ENCODE peak calls at places on chromosomes 6 and 20, in ten cellular contexts. X, V, L, Q, W, N, P, E, M and O are unnamed samples.

GRCh38 chr6:105484238-105485161 is 81.6 kb upstream of the PREP start:
- DNase-seq in X (peak; percentile 37), V (no peak), L (no peak), Q (no peak), W (peak; percentile 38), N (no peak), P (peak; percentile 36), E (peak; percentile 55), M (no peak), O (no peak)

GRCh38 chr20:33005132-33005566 is 916 bp upstream of the SUN5 start:
- DNase-seq in X (peak; percentile 21), V (no peak), L (no peak), Q (no peak), W (no peak), N (no peak), P (peak; percentile 37), E (peak; percentile 15), M (no peak), O (no peak)

GRCh38 chr6:43924222-43924702 is 154.3 kb downstream of the VEGFA start:
- DNase-seq in X (peak; percentile 49), V (no peak), L (no peak), Q (peak; percentile 14), W (no peak), N (no peak), P (peak; percentile 39), E (peak; percentile 56), M (peak; percentile 41), O (no peak)

GRCh38 chr6:137362878-137363804 is 131.1 kb downstream of the OLIG3 start:
- DNase-seq in X (no peak), V (no peak), L (no peak), Q (no peak), W (no peak), N (no peak), P (no peak), E (no peak), M (no peak), O (no peak)

GRCh38 chr6:164133095-164133494 is 718.6 kb downstream of the QKI start:
- DNase-seq in X (no peak), V (peak; percentile 63), L (no peak), Q (no peak), W (no peak), N (no peak), P (no peak), E (no peak), M (no peak), O (no peak)

GRCh38 chr6:162090734-162091133 is 636.8 kb downstream of the PRKN start:
- DNase-seq in X (no peak), V (no peak), L (no peak), Q (no peak), W (no peak), N (no peak), P (no peak), E (no peak), M (no peak), O (peak; percentile 67)

GRCh38 chr20:21571841-21572690 is 58.2 kb upstream of the NKX2-2 start:
- DNase-seq in X (no peak), V (peak; percentile 9), L (no peak), Q (no peak), W (peak; percentile 20), N (no peak), P (no peak), E (no peak), M (no peak), O (no peak)

GRCh38 chr20:5626603-5627002 is 123.6 kb upstream of the SHLD1 start:
- DNase-seq in X (no peak), V (no peak), L (no peak), Q (no peak), W (no peak), N (no peak), P (no peak), E (no peak), M (no peak), O (no peak)

GRCh38 chr6:143536461-143536865 is 24.9 kb upstream of the FUCA2 start:
- DNase-seq in X (peak; percentile 52), V (peak; percentile 48), L (no peak), Q (peak; percentile 55), W (no peak), N (no peak), P (peak; percentile 40), E (peak; percentile 33), M (no peak), O (no peak)

GRCh38 chr20:53750827-53751393 is 157.3 kb upstream of the ZNF217 start:
- DNase-seq in X (peak; percentile 42), V (no peak), L (no peak), Q (no peak), W (peak; percentile 57), N (peak; percentile 95), P (peak; percentile 45), E (peak; percentile 91), M (no peak), O (no peak)

GRCh38 chr6:90390379-90390778 is 93.7 kb upstream of the BACH2 start:
- DNase-seq in X (no peak), V (no peak), L (no peak), Q (no peak), W (no peak), N (no peak), P (no peak), E (no peak), M (no peak), O (no peak)

GRCh38 chr20:57582029-57582378 is 21.1 kb downstream of the PCK1 start:
- DNase-seq in X (no peak), V (no peak), L (no peak), Q (no peak), W (no peak), N (no peak), P (no peak), E (no peak), M (no peak), O (no peak)
- H3K27me3 ChIP-seq in X (peaks cover 7% of the 10 kb centered on the region), V (no peaks in the 10 kb centered on the region), L (peaks cover 90% of the 10 kb centered on the region), Q (peaks cover 99% of the 10 kb centered on the region), W (peaks cover 84% of the 10 kb centered on the region), N (peaks cover 20% of the 10 kb centered on the region), P (no peaks in the 10 kb centered on the region), E (peaks cover 35% of the 10 kb centered on the region), M (no peaks in the 10 kb centered on the region), O (peaks cover 77% of the 10 kb centered on the region)

DNA sequence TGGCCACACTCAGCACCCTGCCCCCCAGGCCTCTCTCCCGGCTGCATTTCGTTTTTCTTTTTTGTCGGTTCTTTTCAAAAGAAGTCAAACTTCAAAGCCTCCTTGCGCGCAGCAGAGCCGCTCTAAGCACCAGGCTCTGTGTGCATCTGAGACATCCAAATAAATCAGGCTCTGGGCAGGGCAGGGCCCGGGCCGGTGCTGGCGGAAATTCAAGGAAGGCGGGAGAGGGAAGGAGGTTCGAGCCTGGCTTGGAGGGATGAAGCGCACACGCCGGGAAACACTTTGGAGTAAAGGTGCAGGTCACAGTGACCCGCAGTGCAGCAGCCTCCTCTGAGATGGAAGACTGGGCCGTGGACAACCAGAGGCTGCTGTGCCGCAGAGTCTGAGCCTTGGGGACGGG is 5.8 kb downstream of the GATA5 start:
- DNase-seq in X (no peak), V (no peak), L (no peak), Q (no peak), W (no peak), N (no peak), P (no peak), E (no peak), M (no peak), O (no peak)
- H3K27me3 ChIP-seq in X (no peaks in the 10 kb centered on the region), V (no peaks in the 10 kb centered on the region), L (peaks cover 68% of the 10 kb centered on the region), Q (peaks cover 74% of the 10 kb centered on the region), W (peaks cover 70% of the 10 kb centered on the region), N (peaks cover 13% of the 10 kb centered on the region), P (no peaks in the 10 kb centered on the region), E (peaks cover 69% of the 10 kb centered on the region), M (peaks cover 9% of the 10 kb centered on the region), O (peaks cover 66% of the 10 kb centered on the region)

GRCh38 chr20:63413323-63413722 is 52.2 kb upstream of the CHRNA4 start:
- DNase-seq in X (no peak), V (no peak), L (no peak), Q (no peak), W (no peak), N (no peak), P (no peak), E (no peak), M (no peak), O (no peak)

GRCh38 chr20:63413963-63414684 is 53.0 kb upstream of the CHRNA4 start:
- DNase-seq in X (no peak), V (no peak), L (no peak), Q (no peak), W (no peak), N (no peak), P (no peak), E (no peak), M (no peak), O (no peak)

GRCh38 chr20:63411151-63411897 is 50.2 kb upstream of the CHRNA4 start:
- DNase-seq in X (no peak), V (no peak), L (no peak), Q (no peak), W (no peak), N (no peak), P (no peak), E (no peak), M (no peak), O (no peak)

GRCh38 chr20:63411898-63412631 is 50.9 kb upstream of the CHRNA4 start:
- DNase-seq in X (no peak), V (no peak), L (no peak), Q (no peak), W (no peak), N (no peak), P (no peak), E (no peak), M (no peak), O (no peak)

GRCh38 chr20:63412889-63413288 is 51.7 kb upstream of the CHRNA4 start:
- DNase-seq in X (no peak), V (no peak), L (no peak), Q (no peak), W (no peak), N (no peak), P (no peak), E (no peak), M (no peak), O (no peak)
- H3K27me3 ChIP-seq in X (no peaks in the 10 kb centered on the region), V (no peaks in the 10 kb centered on the region), L (peaks cover 12% of the 10 kb centered on the region), Q (peaks cover 83% of the 10 kb centered on the region), W (peaks cover 4% of the 10 kb centered on the region), N (peaks cover 14% of the 10 kb centered on the region), P (no peaks in the 10 kb centered on the region), E (peaks cover 46% of the 10 kb centered on the region), M (no peaks in the 10 kb centered on the region), O (peaks cover 41% of the 10 kb centered on the region)

GRCh38 chr6:45813943-45814342 is 201.7 kb downstream of the CLIC5 start:
- DNase-seq in X (no peak), V (no peak), L (no peak), Q (no peak), W (no peak), N (no peak), P (no peak), E (no peak), M (no peak), O (no peak)

GRCh38 chr6:45812937-45813336 is 202.7 kb downstream of the CLIC5 start:
- DNase-seq in X (no peak), V (no peak), L (no peak), Q (no peak), W (no peak), N (no peak), P (no peak), E (peak; percentile 6), M (no peak), O (no peak)

GRCh38 chr6:45814772-45815171 is 200.9 kb downstream of the CLIC5 start:
- DNase-seq in X (no peak), V (no peak), L (no peak), Q (no peak), W (no peak), N (no peak), P (no peak), E (no peak), M (no peak), O (no peak)

GRCh38 chr6:45818655-45819054 is 197.0 kb downstream of the CLIC5 start:
- DNase-seq in X (no peak), V (no peak), L (no peak), Q (no peak), W (no peak), N (no peak), P (no peak), E (no peak), M (no peak), O (no peak)

GRCh38 chr6:45816674-45817297 is 198.9 kb downstream of the CLIC5 start:
- DNase-seq in X (no peak), V (no peak), L (no peak), Q (no peak), W (no peak), N (peak; percentile 11), P (no peak), E (peak; percentile 26), M (no peak), O (no peak)
- H3K27me3 ChIP-seq in X (no peaks in the 10 kb centered on the region), V (no peaks in the 10 kb centered on the region), L (no peaks in the 10 kb centered on the region), Q (no peaks in the 10 kb centered on the region), W (no peaks in the 10 kb centered on the region), N (no peaks in the 10 kb centered on the region), P (no peaks in the 10 kb centered on the region), E (peaks cover 16% of the 10 kb centered on the region), M (no peaks in the 10 kb centered on the region), O (no peaks in the 10 kb centered on the region)